ENCODE peak calls at places on chromosomes 11 and 22, in six cellular contexts. A is stimulated activated CD4-positive, alpha-beta T cell treated with anti-CD3 and anti-CD28 coated beads, Interleukin-1b, Interleukin-23, amount 100 ng/mL, for 1 hour; P is GM10248; I is cardiac fibroblast; U is activated CD4-positive, alpha-beta T cell treated with anti-CD3 and anti-CD28 coated beads, Interleukin-2, amount 50 U/mL, for 1 hour; Q is mucosa of gallbladder. G is an unnamed sample.

GRCh38 chr11:59102259-59102765 is 4.7 kb upstream of the FAM111B start:
- DNase-seq in A (no peak), P (peak), I (peak), U (peak), Q (peak), G (no peak)

GRCh38 chr11:60781286-60782044 is 3.7 kb upstream of the MS4A10 start:
- DNase-seq in A (no peak), P (no peak), I (no peak), U (no peak), Q (no peak), G (no peak)

GRCh38 chr11:2584812-2585565 is 114.8 kb downstream of the KCNQ1OT1 start:
- DNase-seq in A (no peak), P (no peak), I (no peak), U (no peak), Q (no peak), G (no peak)

GRCh38 chr11:75873417-75874148 is 58.6 kb downstream of the UVRAG start:
- DNase-seq in A (no peak), P (peak), I (no peak), U (no peak), Q (no peak), G (no peak)

GRCh38 chr11:36615829-36616228 is 17.8 kb upstream of the RAG2 start:
- DNase-seq in A (no peak), P (no peak), I (no peak), U (no peak), Q (no peak), G (no peak)

GRCh38 chr22:40463017-40463631 is 92.7 kb downstream of the SGSM3 start:
- DNase-seq in A (no peak), P (peak), I (no peak), U (peak), Q (no peak), G (no peak)

GRCh38 chr11:122268601-122269130 is 152.7 kb upstream of the BLID start:
- DNase-seq in A (no peak), P (no peak), I (no peak), U (no peak), Q (no peak), G (no peak)

GRCh38 chr11:6438979-6439571 is 1.7 kb downstream of the HPX start:
- DNase-seq in A (no peak), P (no peak), I (peak), U (peak), Q (peak), G (peak)

GRCh38 chr22:49827307-49827852 is 293 bp downstream of the BRD1 start:
- DNase-seq in A (no peak), P (no peak), I (peak), U (peak), Q (no peak), G (no peak)

GRCh38 chr11:1749787-1750351 is 526 bp downstream of the IFITM10 start:
- DNase-seq in A (no peak), P (no peak), I (peak), U (no peak), Q (no peak), G (peak)

GRCh38 chr11:8056810-8057463 is 24.1 kb upstream of the TUB start:
- DNase-seq in A (no peak), P (no peak), I (peak), U (no peak), Q (peak), G (no peak)

GRCh38 chr11:79940165-79940564 is 499.3 kb upstream of the TENM4 start:
- DNase-seq in A (no peak), P (no peak), I (no peak), U (no peak), Q (peak), G (peak)

GRCh38 chr11:7787239-7787638 is 9.5 kb downstream of the OR5P2 start:
- DNase-seq in A (no peak), P (peak), I (no peak), U (no peak), Q (no peak), G (no peak)

GRCh38 chr22:24289138-24289537 is 18.5 kb downstream of the SPECC1L start:
- DNase-seq in A (no peak), P (no peak), I (peak), U (no peak), Q (no peak), G (no peak)

GRCh38 chr22:37267128-37267587 is 15.2 kb upstream of the CYTH4 start:
- DNase-seq in A (peak), P (peak), I (peak), U (peak), Q (no peak), G (no peak)

GRCh38 chr22:43389227-43389836 is 22.5 kb upstream of the MPPED1 start:
- DNase-seq in A (no peak), P (no peak), I (no peak), U (no peak), Q (no peak), G (no peak)

GRCh38 chr11:117520201-117520600 is 192.5 kb downstream of the CEP164 start:
- DNase-seq in A (no peak), P (no peak), I (peak), U (no peak), Q (no peak), G (no peak)

GRCh38 chr22:28942801-28943500 is 59.6 kb downstream of the ZNRF3 start:
- DNase-seq in A (no peak), P (no peak), I (no peak), U (no peak), Q (no peak), G (no peak)